ENCODE peak calls at places on chromosomes 1 and 21, in ten cellular contexts. Z is K562, R is H1, A is fibroblast of lung, X is hepatocyte, Q is PC-3, K is PC-9, E is neural progenitor cell, L is GM23248, G is GM12878. J is an unnamed sample.

GRCh38 chr21:27277122-27277521 is 310.2 kb upstream of the ADAMTS5 start:
- DNase-seq in Z (no peak), R (no peak), A (peak; percentile 58), X (no peak), Q (no peak), K (no peak), E (no peak), L (no peak), G (no peak), J (no peak)

GRCh38 chr21:31426235-31426797 is 82.3 kb upstream of the TIAM1 start:
- DNase-seq in Z (no peak), R (no peak), A (no peak), X (no peak), Q (no peak), K (no peak), E (no peak), L (peak; percentile 48), G (peak; percentile 23), J (no peak)

GRCh38 chr1:109535971-109536491 is 3.6 kb upstream of the GPR61 start:
- DNase-seq in Z (no peak), R (no peak), A (no peak), X (no peak), Q (no peak), K (no peak), E (peak; percentile 23), L (no peak), G (no peak), J (no peak)

GRCh38 chr1:207089627-207090265 is 1.1 kb downstream of the C4BPB start:
- DNase-seq in Z (no peak), R (no peak), A (no peak), X (no peak), Q (no peak), K (no peak), E (no peak), L (no peak), G (no peak), J (no peak)

GRCh38 chr1:35506960-35507901 is 50.0 kb downstream of the KIAA0319L start:
- DNase-seq in Z (peak; percentile 13), R (no peak), A (no peak), X (no peak), Q (peak; percentile 12), K (peak; percentile 81), E (no peak), L (no peak), G (peak; percentile 76), J (no peak)

GRCh38 chr1:179095377-179095776 is 13.5 kb downstream of the TOR3A start:
- DNase-seq in Z (no peak), R (no peak), A (peak; percentile 15), X (no peak), Q (no peak), K (no peak), E (no peak), L (no peak), G (no peak), J (no peak)

GRCh38 chr1:118481091-118481490 is 296.1 kb upstream of the SPAG17 start:
- DNase-seq in Z (no peak), R (no peak), A (no peak), X (peak; percentile 17), Q (peak; percentile 3), K (no peak), E (no peak), L (no peak), G (no peak), J (no peak)

GRCh38 chr1:85464497-85465098 is 361 bp downstream of the DDAH1 start:
- DNase-seq in Z (no peak), R (peak; percentile 34), A (peak; percentile 59), X (peak; percentile 77), Q (peak; percentile 73), K (peak; percentile 48), E (peak; percentile 70), L (peak; percentile 90), G (no peak), J (no peak)

GRCh38 chr21:43868461-43868860 is 3.4 kb downstream of the AGPAT3 start:
- DNase-seq in Z (no peak), R (no peak), A (no peak), X (no peak), Q (peak; percentile 60), K (no peak), E (no peak), L (no peak), G (no peak), J (no peak)

GRCh38 chr1:75992312-75992711 is 60.1 kb upstream of the ASB17 start:
- DNase-seq in Z (no peak), R (no peak), A (no peak), X (no peak), Q (no peak), K (no peak), E (no peak), L (no peak), G (no peak), J (no peak)

GRCh38 chr1:182102042-182102416 is 40.5 kb upstream of the ZNF648 start:
- DNase-seq in Z (no peak), R (no peak), A (no peak), X (no peak), Q (peak; percentile 38), K (no peak), E (no peak), L (no peak), G (no peak), J (no peak)

GRCh38 chr1:175620380-175620779 is 123.0 kb downstream of the TNR start:
- DNase-seq in Z (no peak), R (no peak), A (no peak), X (no peak), Q (no peak), K (no peak), E (peak; percentile 9), L (no peak), G (no peak), J (no peak)

GRCh38 chr21:35190201-35190701 is 141.1 kb upstream of the RUNX1 start:
- DNase-seq in Z (no peak), R (no peak), A (no peak), X (peak; percentile 21), Q (peak; percentile 45), K (peak; percentile 88), E (no peak), L (peak; percentile 63), G (no peak), J (no peak)

GRCh38 chr1:226646026-226646869 is 92.8 kb downstream of the ITPKB start:
- DNase-seq in Z (no peak), R (no peak), A (peak; percentile 28), X (peak; percentile 36), Q (peak; percentile 64), K (peak; percentile 89), E (no peak), L (no peak), G (no peak), J (no peak)

GRCh38 chr1:193062698-193063463 is 3.5 kb downstream of the RO60 start:
- DNase-seq in Z (no peak), R (no peak), A (no peak), X (no peak), Q (peak; percentile 38), K (no peak), E (no peak), L (peak; percentile 26), G (no peak), J (no peak)

GRCh38 chr1:41367102-41367537 is 5.9 kb downstream of the FOXO6 start:
- DNase-seq in Z (no peak), R (no peak), A (no peak), X (no peak), Q (no peak), K (no peak), E (no peak), L (no peak), G (no peak), J (no peak)

GRCh38 chr1:153728305-153729066 is 636 bp downstream of the INTS3 start:
- DNase-seq in Z (peak; percentile 37), R (no peak), A (peak; percentile 47), X (peak; percentile 66), Q (peak; percentile 47), K (peak; percentile 52), E (peak; percentile 79), L (peak; percentile 68), G (no peak), J (no peak)

DNA sequence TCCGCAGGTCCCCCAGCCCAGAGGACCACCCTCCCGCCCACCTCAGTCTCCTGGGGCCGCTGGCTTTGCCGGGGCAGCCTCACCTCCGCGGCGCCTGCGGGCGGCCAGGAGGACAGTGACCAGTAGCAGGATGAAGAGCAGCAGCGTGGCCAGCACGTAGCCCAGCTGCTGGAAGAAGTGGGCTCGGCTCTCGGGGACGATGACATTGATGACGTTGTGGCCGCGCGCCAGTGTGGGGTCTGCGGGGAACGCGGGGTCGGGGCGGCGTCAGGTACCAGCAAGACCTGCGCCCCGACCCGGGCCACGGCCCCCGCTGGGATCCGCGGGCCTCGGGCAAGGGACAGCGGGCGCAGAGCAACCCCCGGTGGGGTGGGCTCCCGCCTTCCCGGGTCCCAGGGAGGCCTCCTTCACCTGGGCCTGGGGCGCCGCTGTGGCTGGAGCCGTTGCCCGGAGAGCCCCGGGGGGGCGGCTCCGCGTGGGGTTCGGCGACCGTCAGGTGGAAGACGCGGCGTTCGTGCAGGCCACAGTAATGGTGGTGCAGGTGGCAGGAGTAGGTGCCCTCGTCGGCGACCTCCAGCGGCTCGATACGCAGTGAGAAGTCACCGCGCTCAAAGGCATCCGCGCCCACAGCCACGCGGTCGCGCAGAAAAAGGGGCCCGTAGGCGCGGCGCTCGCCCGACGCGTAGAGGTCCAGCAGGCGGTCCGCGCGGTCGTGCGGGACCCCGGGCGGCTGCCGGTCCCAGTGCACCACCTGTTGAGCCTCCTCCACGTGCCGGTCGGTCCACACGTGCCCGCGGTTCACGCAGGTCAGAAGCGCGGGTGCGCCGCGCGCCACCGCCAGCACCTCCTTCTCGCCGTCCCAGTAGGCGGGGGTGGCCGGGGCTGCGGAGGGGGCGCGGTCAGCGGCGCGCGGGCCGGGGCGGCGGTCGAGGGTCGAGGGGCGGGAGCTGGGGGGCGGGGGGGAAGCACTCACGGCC is 3.8 kb downstream of the MXRA8 start:
- DNase-seq in Z (no peak), R (no peak), A (no peak), X (no peak), Q (no peak), K (peak; percentile 9), E (no peak), L (no peak), G (no peak), J (no peak)
- TF ChIP-seq EZH2 in Z (no peak), R (peak; percentile 76), A (no peak), X (no peak), Q (no peak), K (no peak), E (peak; percentile 91), L (no peak), G (no peak), J (no peak)

GRCh38 chr1:10495942-10496341 is 21.2 kb downstream of the PEX14 start:
- DNase-seq in Z (no peak), R (no peak), A (no peak), X (no peak), Q (no peak), K (no peak), E (no peak), L (no peak), G (no peak), J (peak; percentile 91)
- TF ChIP-seq EZH2 in Z (no peak), R (no peak), A (no peak), X (no peak), Q (no peak), K (no peak), E (no peak), L (no peak), G (no peak), J (no peak)

GRCh38 chr1:57422271-57423134 is 1.4 kb downstream of the DAB1 start:
- DNase-seq in Z (no peak), R (no peak), A (peak; percentile 35), X (peak; percentile 65), Q (no peak), K (no peak), E (peak; percentile 80), L (peak; percentile 40), G (no peak), J (no peak)
- TF ChIP-seq EZH2 in Z (no peak), R (no peak), A (peak; percentile 51), X (peak; percentile 89), Q (peak; percentile 86), K (no peak), E (peak; percentile 51), L (peak; percentile 17), G (no peak), J (peak; percentile 72)

GRCh38 chr1:17629460-17629859 is 90.0 kb downstream of the ARHGEF10L start:
- DNase-seq in Z (peak; percentile 24), R (peak; percentile 33), A (no peak), X (no peak), Q (no peak), K (no peak), E (peak; percentile 61), L (no peak), G (no peak), J (no peak)
- TF ChIP-seq EZH2 in Z (no peak), R (no peak), A (no peak), X (no peak), Q (no peak), K (no peak), E (no peak), L (no peak), G (no peak), J (no peak)